ENCODE peak calls at places on chromosomes 3 and 15, in eight cellular contexts. One of them, this sample, is unnamed.

GRCh38 chr3:61168286-61168685 is 83.0 kb downstream of the FHIT start:
- DNase-seq in right cardiac atrium: no peak
- DNase-seq in GM23248: no peak
- DNase-seq in endothelial cell: no peak
- DNase-seq in stimulated activated CD4-positive, alpha-beta T cell treated with anti-CD3 and anti-CD28 coated beads, Interleukin-4, amount 100 ng/mL, for 4 hours: no peak
- DNase-seq in A549: no peak
- DNase-seq in RKO: no peak
- DNase-seq in tibial nerve: no peak
- DNase-seq in this sample: no peak

GRCh38 chr3:174035317-174035886 is 637.9 kb downstream of the NLGN1 start:
- DNase-seq in right cardiac atrium: no peak
- DNase-seq in GM23248: peak; percentile 3
- DNase-seq in endothelial cell: no peak
- DNase-seq in stimulated activated CD4-positive, alpha-beta T cell treated with anti-CD3 and anti-CD28 coated beads, Interleukin-4, amount 100 ng/mL, for 4 hours: no peak
- DNase-seq in A549: no peak
- DNase-seq in RKO: no peak
- DNase-seq in tibial nerve: no peak
- DNase-seq in this sample: no peak

GRCh38 chr15:73345658-73346057 is 23.1 kb downstream of the HCN4 start:
- DNase-seq in right cardiac atrium: peak; percentile 43
- DNase-seq in GM23248: no peak
- DNase-seq in endothelial cell: no peak
- DNase-seq in stimulated activated CD4-positive, alpha-beta T cell treated with anti-CD3 and anti-CD28 coated beads, Interleukin-4, amount 100 ng/mL, for 4 hours: no peak
- DNase-seq in A549: no peak
- DNase-seq in RKO: no peak
- DNase-seq in tibial nerve: no peak
- DNase-seq in this sample: no peak

GRCh38 chr3:196794467-196794866 is 54.8 kb downstream of the PAK2 start:
- DNase-seq in right cardiac atrium: no peak
- DNase-seq in GM23248: no peak
- DNase-seq in endothelial cell: no peak
- DNase-seq in stimulated activated CD4-positive, alpha-beta T cell treated with anti-CD3 and anti-CD28 coated beads, Interleukin-4, amount 100 ng/mL, for 4 hours: no peak
- DNase-seq in A549: no peak
- DNase-seq in RKO: no peak
- DNase-seq in tibial nerve: no peak
- DNase-seq in this sample: no peak

GRCh38 chr15:37903932-37904493 is 30.4 kb upstream of the TMCO5A start:
- DNase-seq in right cardiac atrium: no peak
- DNase-seq in GM23248: no peak
- DNase-seq in endothelial cell: no peak
- DNase-seq in stimulated activated CD4-positive, alpha-beta T cell treated with anti-CD3 and anti-CD28 coated beads, Interleukin-4, amount 100 ng/mL, for 4 hours: no peak
- DNase-seq in A549: no peak
- DNase-seq in RKO: no peak
- DNase-seq in tibial nerve: no peak
- DNase-seq in this sample: no peak

GRCh38 chr3:55955891-55956477 is 468.9 kb upstream of the WNT5A start:
- DNase-seq in right cardiac atrium: no peak
- DNase-seq in GM23248: no peak
- DNase-seq in endothelial cell: no peak
- DNase-seq in stimulated activated CD4-positive, alpha-beta T cell treated with anti-CD3 and anti-CD28 coated beads, Interleukin-4, amount 100 ng/mL, for 4 hours: no peak
- DNase-seq in A549: no peak
- DNase-seq in RKO: no peak
- DNase-seq in tibial nerve: no peak
- DNase-seq in this sample: no peak

GRCh38 chr3:155313303-155313702 is 19.8 kb upstream of the STRIT1 start:
- DNase-seq in right cardiac atrium: no peak
- DNase-seq in GM23248: peak; percentile 18
- DNase-seq in endothelial cell: no peak
- DNase-seq in stimulated activated CD4-positive, alpha-beta T cell treated with anti-CD3 and anti-CD28 coated beads, Interleukin-4, amount 100 ng/mL, for 4 hours: no peak
- DNase-seq in A549: no peak
- DNase-seq in RKO: no peak
- DNase-seq in tibial nerve: no peak
- DNase-seq in this sample: no peak

GRCh38 chr3:24494616-24495333 is at the start of gene THRB:
- DNase-seq in right cardiac atrium: peak; percentile 92
- DNase-seq in GM23248: peak; percentile 83
- DNase-seq in endothelial cell: peak; percentile 73
- DNase-seq in stimulated activated CD4-positive, alpha-beta T cell treated with anti-CD3 and anti-CD28 coated beads, Interleukin-4, amount 100 ng/mL, for 4 hours: no peak
- DNase-seq in A549: peak; percentile 68
- DNase-seq in RKO: no peak
- DNase-seq in tibial nerve: peak; percentile 32
- DNase-seq in this sample: peak; percentile 83

GRCh38 chr15:92820233-92821021 is 79.7 kb upstream of the CHD2 start:
- DNase-seq in right cardiac atrium: peak; percentile 96
- DNase-seq in GM23248: peak; percentile 97
- DNase-seq in endothelial cell: peak; percentile 95
- DNase-seq in stimulated activated CD4-positive, alpha-beta T cell treated with anti-CD3 and anti-CD28 coated beads, Interleukin-4, amount 100 ng/mL, for 4 hours: peak; percentile 84
- DNase-seq in A549: peak; percentile 97
- DNase-seq in RKO: peak; percentile 92
- DNase-seq in tibial nerve: peak; percentile 83
- DNase-seq in this sample: peak; percentile 95

GRCh38 chr3:117252208-117252607 is 542.6 kb downstream of the TUSC7 start:
- DNase-seq in right cardiac atrium: no peak
- DNase-seq in GM23248: peak; percentile 52
- DNase-seq in endothelial cell: no peak
- DNase-seq in stimulated activated CD4-positive, alpha-beta T cell treated with anti-CD3 and anti-CD28 coated beads, Interleukin-4, amount 100 ng/mL, for 4 hours: no peak
- DNase-seq in A549: peak; percentile 29
- DNase-seq in RKO: peak; percentile 61
- DNase-seq in tibial nerve: no peak
- DNase-seq in this sample: peak; percentile 2

GRCh38 chr15:32042269-32042996 is 12.1 kb downstream of the CHRNA7 start:
- DNase-seq in right cardiac atrium: no peak
- DNase-seq in GM23248: peak; percentile 19
- DNase-seq in endothelial cell: no peak
- DNase-seq in stimulated activated CD4-positive, alpha-beta T cell treated with anti-CD3 and anti-CD28 coated beads, Interleukin-4, amount 100 ng/mL, for 4 hours: no peak
- DNase-seq in A549: peak; percentile 9
- DNase-seq in RKO: peak; percentile 48
- DNase-seq in tibial nerve: no peak
- DNase-seq in this sample: no peak

GRCh38 chr3:197959500-197959890 is 522 bp upstream of the LMLN start:
- DNase-seq in right cardiac atrium: no peak
- DNase-seq in GM23248: no peak
- DNase-seq in endothelial cell: no peak
- DNase-seq in stimulated activated CD4-positive, alpha-beta T cell treated with anti-CD3 and anti-CD28 coated beads, Interleukin-4, amount 100 ng/mL, for 4 hours: no peak
- DNase-seq in A549: no peak
- DNase-seq in RKO: no peak
- DNase-seq in tibial nerve: no peak
- DNase-seq in this sample: no peak

GRCh38 chr3:128503751-128504532 is 10.9 kb upstream of the GATA2 start:
- DNase-seq in right cardiac atrium: no peak
- DNase-seq in GM23248: no peak
- DNase-seq in endothelial cell: no peak
- DNase-seq in stimulated activated CD4-positive, alpha-beta T cell treated with anti-CD3 and anti-CD28 coated beads, Interleukin-4, amount 100 ng/mL, for 4 hours: no peak
- DNase-seq in A549: no peak
- DNase-seq in RKO: no peak
- DNase-seq in tibial nerve: no peak
- DNase-seq in this sample: peak; percentile 0

GRCh38 chr3:101036213-101036618 is 43.0 kb upstream of the ABI3BP start:
- DNase-seq in right cardiac atrium: no peak
- DNase-seq in GM23248: peak; percentile 94
- DNase-seq in endothelial cell: no peak
- DNase-seq in stimulated activated CD4-positive, alpha-beta T cell treated with anti-CD3 and anti-CD28 coated beads, Interleukin-4, amount 100 ng/mL, for 4 hours: no peak
- DNase-seq in A549: peak; percentile 18
- DNase-seq in RKO: peak; percentile 86
- DNase-seq in tibial nerve: peak; percentile 59
- DNase-seq in this sample: peak; percentile 75

GRCh38 chr15:61556037-61556648 is 327.0 kb upstream of the RORA start:
- DNase-seq in right cardiac atrium: no peak
- DNase-seq in GM23248: peak; percentile 9
- DNase-seq in endothelial cell: no peak
- DNase-seq in stimulated activated CD4-positive, alpha-beta T cell treated with anti-CD3 and anti-CD28 coated beads, Interleukin-4, amount 100 ng/mL, for 4 hours: no peak
- DNase-seq in A549: no peak
- DNase-seq in RKO: no peak
- DNase-seq in tibial nerve: no peak
- DNase-seq in this sample: peak; percentile 9

GRCh38 chr3:124213641-124214040 is 221.7 kb upstream of the ROPN1 start:
- DNase-seq in right cardiac atrium: no peak
- DNase-seq in GM23248: no peak
- DNase-seq in endothelial cell: no peak
- DNase-seq in stimulated activated CD4-positive, alpha-beta T cell treated with anti-CD3 and anti-CD28 coated beads, Interleukin-4, amount 100 ng/mL, for 4 hours: no peak
- DNase-seq in A549: no peak
- DNase-seq in RKO: no peak
- DNase-seq in tibial nerve: no peak
- DNase-seq in this sample: no peak

GRCh38 chr3:10637342-10637741 is 132.0 kb upstream of the ATP2B2 start:
- DNase-seq in right cardiac atrium: no peak
- DNase-seq in GM23248: no peak
- DNase-seq in endothelial cell: no peak
- DNase-seq in stimulated activated CD4-positive, alpha-beta T cell treated with anti-CD3 and anti-CD28 coated beads, Interleukin-4, amount 100 ng/mL, for 4 hours: no peak
- DNase-seq in A549: no peak
- DNase-seq in RKO: no peak
- DNase-seq in tibial nerve: no peak
- DNase-seq in this sample: no peak

GRCh38 chr3:145243875-145244274 is 917.1 kb downstream of the PLOD2 start:
- DNase-seq in right cardiac atrium: no peak
- DNase-seq in GM23248: peak; percentile 56
- DNase-seq in endothelial cell: no peak
- DNase-seq in stimulated activated CD4-positive, alpha-beta T cell treated with anti-CD3 and anti-CD28 coated beads, Interleukin-4, amount 100 ng/mL, for 4 hours: no peak
- DNase-seq in A549: no peak
- DNase-seq in RKO: no peak
- DNase-seq in tibial nerve: no peak
- DNase-seq in this sample: no peak

GRCh38 chr3:182212479-182213076 is 500.9 kb downstream of the SOX2 start:
- DNase-seq in right cardiac atrium: no peak
- DNase-seq in GM23248: peak; percentile 6
- DNase-seq in endothelial cell: no peak
- DNase-seq in stimulated activated CD4-positive, alpha-beta T cell treated with anti-CD3 and anti-CD28 coated beads, Interleukin-4, amount 100 ng/mL, for 4 hours: no peak
- DNase-seq in A549: peak; percentile 57
- DNase-seq in RKO: peak; percentile 92
- DNase-seq in tibial nerve: peak; percentile 33
- DNase-seq in this sample: peak; percentile 92

GRCh38 chr3:122406198-122406597 is 9.7 kb downstream of the WDR5B start:
- DNase-seq in right cardiac atrium: no peak
- DNase-seq in GM23248: no peak
- DNase-seq in endothelial cell: no peak
- DNase-seq in stimulated activated CD4-positive, alpha-beta T cell treated with anti-CD3 and anti-CD28 coated beads, Interleukin-4, amount 100 ng/mL, for 4 hours: no peak
- DNase-seq in A549: no peak
- DNase-seq in RKO: no peak
- DNase-seq in tibial nerve: no peak
- DNase-seq in this sample: no peak

GRCh38 chr3:100777271-100777670 is 68.0 kb downstream of the TFG start:
- DNase-seq in right cardiac atrium: no peak
- DNase-seq in GM23248: peak; percentile 83
- DNase-seq in endothelial cell: no peak
- DNase-seq in stimulated activated CD4-positive, alpha-beta T cell treated with anti-CD3 and anti-CD28 coated beads, Interleukin-4, amount 100 ng/mL, for 4 hours: no peak
- DNase-seq in A549: no peak
- DNase-seq in RKO: no peak
- DNase-seq in tibial nerve: no peak
- DNase-seq in this sample: no peak

GRCh38 chr3:171329759-171330158 is 130.4 kb downstream of the TNIK start:
- DNase-seq in right cardiac atrium: no peak
- DNase-seq in GM23248: no peak
- DNase-seq in endothelial cell: no peak
- DNase-seq in stimulated activated CD4-positive, alpha-beta T cell treated with anti-CD3 and anti-CD28 coated beads, Interleukin-4, amount 100 ng/mL, for 4 hours: no peak
- DNase-seq in A549: no peak
- DNase-seq in RKO: no peak
- DNase-seq in tibial nerve: no peak
- DNase-seq in this sample: no peak

GRCh38 chr3:140160553-140160952 is 225.6 kb downstream of the CLSTN2 start:
- DNase-seq in right cardiac atrium: no peak
- DNase-seq in GM23248: no peak
- DNase-seq in endothelial cell: no peak
- DNase-seq in stimulated activated CD4-positive, alpha-beta T cell treated with anti-CD3 and anti-CD28 coated beads, Interleukin-4, amount 100 ng/mL, for 4 hours: no peak
- DNase-seq in A549: no peak
- DNase-seq in RKO: no peak
- DNase-seq in tibial nerve: no peak
- DNase-seq in this sample: no peak

GRCh38 chr15:31230630-31231485 is 95.8 kb upstream of the KLF13 start:
- DNase-seq in right cardiac atrium: peak; percentile 10
- DNase-seq in GM23248: no peak
- DNase-seq in endothelial cell: no peak
- DNase-seq in stimulated activated CD4-positive, alpha-beta T cell treated with anti-CD3 and anti-CD28 coated beads, Interleukin-4, amount 100 ng/mL, for 4 hours: no peak
- DNase-seq in A549: no peak
- DNase-seq in RKO: no peak
- DNase-seq in tibial nerve: no peak
- DNase-seq in this sample: no peak

GRCh38 chr15:60639502-60639901 is 160.6 kb upstream of the ICE2 start:
- DNase-seq in right cardiac atrium: no peak
- DNase-seq in GM23248: no peak
- DNase-seq in endothelial cell: no peak
- DNase-seq in stimulated activated CD4-positive, alpha-beta T cell treated with anti-CD3 and anti-CD28 coated beads, Interleukin-4, amount 100 ng/mL, for 4 hours: no peak
- DNase-seq in A549: no peak
- DNase-seq in RKO: no peak
- DNase-seq in tibial nerve: no peak
- DNase-seq in this sample: no peak

This sample was measured in Calu3.